ENCODE peak calls at places on chromosomes 3 and 15, in ten cellular contexts. W is NCI-H1105; G is stimulated activated CD4-positive, alpha-beta T cell treated with anti-CD3 and anti-CD28 coated beads, Interleukin-2, amount 100 ng/mL, for 48 hours; I is CD8-positive, alpha-beta T cell; M is kidney epithelial cell; K is caudate nucleus; F is fibroblast of the conjunctiva; D is amygdala; H is AG04450; R is GM03348. O is an unnamed sample.

GRCh38 chr3:114877378-114878118 is 269.5 kb downstream of the ZBTB20 start:
- DNase-seq in W (no peak), G (no peak), I (no peak), M (no peak), K (no peak), F (no peak), D (no peak), H (no peak), R (no peak), O (no peak)

GRCh38 chr15:94791516-94791915 is 560.2 kb downstream of the MCTP2 start:
- DNase-seq in W (no peak), G (no peak), I (no peak), M (no peak), K (no peak), F (no peak), D (no peak), H (no peak), R (no peak), O (no peak)

GRCh38 chr3:64440498-64440897 is 215.2 kb upstream of the PRICKLE2 start:
- DNase-seq in W (no peak), G (no peak), I (no peak), M (peak), K (no peak), F (peak), D (peak), H (no peak), R (peak), O (peak)

GRCh38 chr3:157956850-157957249 is 149.4 kb downstream of the SHOX2 start:
- DNase-seq in W (no peak), G (no peak), I (no peak), M (no peak), K (no peak), F (no peak), D (no peak), H (no peak), R (no peak), O (no peak)

GRCh38 chr3:168156479-168156878 is 60.8 kb upstream of the GOLIM4 start:
- DNase-seq in W (no peak), G (no peak), I (no peak), M (no peak), K (no peak), F (no peak), D (no peak), H (no peak), R (no peak), O (no peak)

GRCh38 chr15:77749998-77750540 is 117.4 kb upstream of the LINGO1 start:
- DNase-seq in W (no peak), G (no peak), I (no peak), M (no peak), K (no peak), F (no peak), D (no peak), H (no peak), R (no peak), O (no peak)

GRCh38 chr3:14534379-14535191 is 5.6 kb downstream of the GRIP2 start:
- DNase-seq in W (peak), G (no peak), I (no peak), M (no peak), K (no peak), F (no peak), D (no peak), H (no peak), R (no peak), O (no peak)

GRCh38 chr3:126295407-126295939 is 61.7 kb downstream of the KLF15 start:
- DNase-seq in W (no peak), G (no peak), I (no peak), M (no peak), K (no peak), F (no peak), D (no peak), H (no peak), R (no peak), O (no peak)

GRCh38 chr3:36060950-36061349 is 319.4 kb upstream of the STAC start:
- DNase-seq in W (no peak), G (no peak), I (no peak), M (no peak), K (no peak), F (no peak), D (no peak), H (no peak), R (no peak), O (no peak)

GRCh38 chr3:57983734-57984518 is 24.3 kb upstream of the FLNB start:
- DNase-seq in W (no peak), G (peak), I (no peak), M (no peak), K (no peak), F (peak), D (peak), H (peak), R (peak), O (peak)

GRCh38 chr15:38127306-38127731 is 125.3 kb upstream of the SPRED1 start:
- DNase-seq in W (no peak), G (no peak), I (no peak), M (no peak), K (no peak), F (no peak), D (no peak), H (no peak), R (no peak), O (no peak)

GRCh38 chr15:63403254-63403945 is 21.8 kb upstream of the CA12 start:
- DNase-seq in W (no peak), G (no peak), I (no peak), M (no peak), K (no peak), F (no peak), D (no peak), H (no peak), R (no peak), O (no peak)

GRCh38 chr15:101558217-101558941 is 68.9 kb upstream of the PCSK6 start:
- DNase-seq in W (no peak), G (no peak), I (no peak), M (peak), K (no peak), F (no peak), D (no peak), H (no peak), R (no peak), O (no peak)

GRCh38 chr3:13706886-13707285 is 158.0 kb downstream of the FBLN2 start:
- DNase-seq in W (no peak), G (no peak), I (no peak), M (no peak), K (no peak), F (no peak), D (no peak), H (no peak), R (no peak), O (no peak)

GRCh38 chr15:31100738-31101137 is 787 bp downstream of the TRPM1 start:
- DNase-seq in W (no peak), G (no peak), I (no peak), M (no peak), K (no peak), F (no peak), D (no peak), H (no peak), R (no peak), O (no peak)

GRCh38 chr3:40504636-40505430 is 1.0 kb upstream of the ZNF620 start:
- DNase-seq in W (no peak), G (no peak), I (no peak), M (peak), K (no peak), F (peak), D (no peak), H (peak), R (peak), O (peak)

GRCh38 chr15:29854413-29854812 is 32.1 kb upstream of the TJP1 start:
- DNase-seq in W (no peak), G (no peak), I (no peak), M (no peak), K (no peak), F (no peak), D (no peak), H (no peak), R (peak), O (no peak)

GRCh38 chr3:142211034-142211433 is 14.4 kb downstream of the GK5 start:
- DNase-seq in W (peak), G (no peak), I (no peak), M (no peak), K (no peak), F (no peak), D (no peak), H (no peak), R (no peak), O (no peak)

GRCh38 chr15:63551400-63551799 is 45.8 kb upstream of the FBXL22 start:
- DNase-seq in W (no peak), G (no peak), I (no peak), M (no peak), K (no peak), F (no peak), D (no peak), H (peak), R (peak), O (peak)

GRCh38 chr15:94683912-94684311 is 452.6 kb downstream of the MCTP2 start:
- DNase-seq in W (no peak), G (no peak), I (no peak), M (no peak), K (no peak), F (no peak), D (no peak), H (no peak), R (no peak), O (no peak)

GRCh38 chr3:176159796-176160195 is 1037.5 kb downstream of the TBL1XR1 start:
- DNase-seq in W (no peak), G (no peak), I (no peak), M (no peak), K (no peak), F (no peak), D (no peak), H (no peak), R (no peak), O (no peak)

O was measured in skeletal muscle cell.